ENCODE peak calls at places on chromosome 17, in ten cellular contexts. G is neural progenitor cell; C is MV-4-11; W is M059J; B is NCI-H2171; K is activated CD4-positive, alpha-beta T cell treated with anti-CD3 and anti-CD28 coated beads, Interleukin-2, amount 50 U/mL, for 4 hours; J is CD4-positive, alpha-beta T cell; H is body of pancreas; F is EL; O is KBM-7. P is an unnamed sample.

GRCh38 chr17:80270836-80271235 is 10.2 kb downstream of the RNF213 start:
- DNase-seq in G (peak), C (no peak), W (no peak), B (no peak), K (peak), J (no peak), H (no peak), F (peak), O (peak), P (no peak)

GRCh38 chr17:41511130-41511529 is 5.7 kb upstream of the KRT13 start:
- DNase-seq in G (peak), C (no peak), W (no peak), B (no peak), K (no peak), J (no peak), H (no peak), F (no peak), O (no peak), P (no peak)

GRCh38 chr17:55248077-55248476 is 16.7 kb upstream of the HLF start:
- DNase-seq in G (no peak), C (no peak), W (no peak), B (no peak), K (no peak), J (no peak), H (no peak), F (no peak), O (no peak), P (no peak)

GRCh38 chr17:73493212-73493814 is 150.9 kb downstream of the SDK2 start:
- DNase-seq in G (no peak), C (no peak), W (peak), B (no peak), K (no peak), J (no peak), H (no peak), F (no peak), O (no peak), P (no peak)

GRCh38 chr17:66466933-66467367 is 164.5 kb downstream of the PRKCA start:
- DNase-seq in G (no peak), C (peak), W (peak), B (no peak), K (no peak), J (no peak), H (no peak), F (peak), O (no peak), P (no peak)

GRCh38 chr17:80100035-80100323 is 1.4 kb upstream of the GAA start:
- DNase-seq in G (no peak), C (no peak), W (no peak), B (no peak), K (no peak), J (no peak), H (no peak), F (no peak), O (no peak), P (no peak)

GRCh38 chr17:82436601-82437324 is 13.8 kb downstream of the CYBC1 start:
- DNase-seq in G (no peak), C (no peak), W (no peak), B (no peak), K (no peak), J (no peak), H (peak), F (no peak), O (no peak), P (no peak)

GRCh38 chr17:48102700-48103378 is 1.6 kb upstream of the CBX1 start:
- DNase-seq in G (no peak), C (peak), W (no peak), B (no peak), K (no peak), J (no peak), H (no peak), F (no peak), O (peak), P (no peak)

GRCh38 chr17:44664867-44665266 is 8.6 kb downstream of the MEIOC start:
- DNase-seq in G (no peak), C (no peak), W (no peak), B (no peak), K (no peak), J (no peak), H (no peak), F (no peak), O (no peak), P (no peak)

GRCh38 chr17:46264456-46265198 is 30.3 kb upstream of the LRRC37A start:
- DNase-seq in G (no peak), C (no peak), W (peak), B (no peak), K (no peak), J (no peak), H (no peak), F (peak), O (no peak), P (no peak)

GRCh38 chr17:19728114-19728495 is 11.7 kb upstream of the SLC47A2 start:
- DNase-seq in G (no peak), C (peak), W (peak), B (peak), K (no peak), J (no peak), H (peak), F (peak), O (no peak), P (peak)

GRCh38 chr17:44170499-44171201 is at the start of gene ASB16:
- DNase-seq in G (peak), C (no peak), W (no peak), B (no peak), K (no peak), J (no peak), H (peak), F (no peak), O (no peak), P (no peak)

GRCh38 chr17:35087731-35088646 is 24.5 kb upstream of the RFFL start:
- DNase-seq in G (no peak), C (peak), W (peak), B (no peak), K (peak), J (no peak), H (peak), F (peak), O (peak), P (no peak)

GRCh38 chr17:82668631-82669099 is 20.4 kb upstream of the WDR45B start:
- DNase-seq in G (peak), C (peak), W (peak), B (no peak), K (peak), J (no peak), H (peak), F (peak), O (peak), P (no peak)

GRCh38 chr17:78939615-78940014 is 14.4 kb upstream of the TIMP2 start:
- DNase-seq in G (no peak), C (no peak), W (peak), B (no peak), K (no peak), J (no peak), H (no peak), F (peak), O (no peak), P (no peak)